ENCODE peak calls at places on chromosomes 2 and 18, in four cellular contexts. One of them, this sample, is unnamed. For H3K4me1, the result is how much of the 10 kb centered on the place peaks cover.

GRCh38 chr2:109162999-109163398 is 34.0 kb downstream of the SH3RF3 start:
- DNase-seq in SK-N-SH: no peak
- DNase-seq in IMR-90: no peak
- DNase-seq in adrenal gland: peak
- DNase-seq in this sample: peak

GRCh38 chr2:38037757-38038615 is 38.0 kb downstream of the CYP1B1 start:
- DNase-seq in SK-N-SH: no peak
- DNase-seq in IMR-90: peak
- DNase-seq in adrenal gland: peak
- DNase-seq in this sample: peak

GRCh38 chr2:25168256-25169072 is at the start of gene POMC:
- DNase-seq in SK-N-SH: peak
- DNase-seq in IMR-90: peak
- DNase-seq in adrenal gland: peak
- DNase-seq in this sample: peak

GRCh38 chr2:57407742-57408343 is 638.8 kb upstream of the VRK2 start:
- DNase-seq in SK-N-SH: no peak
- DNase-seq in IMR-90: no peak
- DNase-seq in adrenal gland: no peak
- DNase-seq in this sample: no peak

GRCh38 chr2:205024822-205025518 is 479.7 kb downstream of the PARD3B start:
- DNase-seq in SK-N-SH: peak
- DNase-seq in IMR-90: peak
- DNase-seq in adrenal gland: peak
- DNase-seq in this sample: peak

GRCh38 chr2:40751981-40752380 is 300.1 kb upstream of the SLC8A1 start:
- DNase-seq in SK-N-SH: no peak
- DNase-seq in IMR-90: peak
- DNase-seq in adrenal gland: no peak
- DNase-seq in this sample: no peak

GRCh38 chr18:21598726-21599584 is 1.5 kb downstream of the ESCO1 start:
- DNase-seq in SK-N-SH: no peak
- DNase-seq in IMR-90: no peak
- DNase-seq in adrenal gland: peak
- DNase-seq in this sample: no peak

GRCh38 chr2:223465793-223466192 is 136.4 kb downstream of the SCG2 start:
- DNase-seq in SK-N-SH: no peak
- DNase-seq in IMR-90: peak
- DNase-seq in adrenal gland: peak
- DNase-seq in this sample: peak

GRCh38 chr2:10412380-10412779 is 35.7 kb downstream of the ODC1 start:
- DNase-seq in SK-N-SH: peak
- DNase-seq in IMR-90: peak
- DNase-seq in adrenal gland: no peak
- DNase-seq in this sample: no peak

GRCh38 chr2:199798881-199799580 is 52.0 kb downstream of the FTCDNL1 start:
- DNase-seq in SK-N-SH: no peak
- DNase-seq in IMR-90: no peak
- DNase-seq in adrenal gland: peak
- DNase-seq in this sample: peak

GRCh38 chr2:54560146-54560881 is 104.2 kb downstream of the SPTBN1 start:
- DNase-seq in SK-N-SH: peak
- DNase-seq in IMR-90: peak
- DNase-seq in adrenal gland: peak
- DNase-seq in this sample: peak

GRCh38 chr2:68537872-68538271 is 70.5 kb downstream of the APLF start:
- DNase-seq in SK-N-SH: no peak
- DNase-seq in IMR-90: peak
- DNase-seq in adrenal gland: no peak
- DNase-seq in this sample: no peak

GRCh38 chr2:112465373-112465772 is 16.6 kb upstream of the TTL start:
- DNase-seq in SK-N-SH: peak
- DNase-seq in IMR-90: peak
- DNase-seq in adrenal gland: no peak
- DNase-seq in this sample: no peak

GRCh38 chr2:11270891-11271290 is 73.5 kb downstream of the ROCK2 start:
- DNase-seq in SK-N-SH: no peak
- DNase-seq in IMR-90: peak
- DNase-seq in adrenal gland: no peak
- DNase-seq in this sample: no peak

GRCh38 chr2:201520201-201520600 is 68.7 kb downstream of the STRADB start:
- DNase-seq in SK-N-SH: no peak
- DNase-seq in IMR-90: peak
- DNase-seq in adrenal gland: no peak
- DNase-seq in this sample: no peak

GRCh38 chr18:26386421-26386820 is 160.2 kb downstream of the TAF4B start:
- DNase-seq in SK-N-SH: no peak
- DNase-seq in IMR-90: no peak
- DNase-seq in adrenal gland: no peak
- DNase-seq in this sample: no peak

GRCh38 chr18:62957885-62958472 is 242.6 kb downstream of the PHLPP1 start:
- DNase-seq in SK-N-SH: no peak
- DNase-seq in IMR-90: peak
- DNase-seq in adrenal gland: peak
- DNase-seq in this sample: peak

GRCh38 chr2:87401726-87402345 is 346.1 kb upstream of the PLGLB2 start:
- DNase-seq in SK-N-SH: no peak
- DNase-seq in IMR-90: no peak
- DNase-seq in adrenal gland: no peak
- DNase-seq in this sample: no peak

GRCh38 chr18:13136056-13136688 is 82.4 kb upstream of the LDLRAD4 start:
- DNase-seq in SK-N-SH: no peak
- DNase-seq in IMR-90: no peak
- DNase-seq in adrenal gland: no peak
- DNase-seq in this sample: no peak

GRCh38 chr2:211611061-211611518 is 927.5 kb downstream of the ERBB4 start:
- DNase-seq in SK-N-SH: no peak
- DNase-seq in IMR-90: no peak
- DNase-seq in adrenal gland: no peak
- DNase-seq in this sample: no peak

GRCh38 chr2:223779877-223780276 is 57.5 kb downstream of the AP1S3 start:
- DNase-seq in SK-N-SH: peak
- DNase-seq in IMR-90: peak
- DNase-seq in adrenal gland: no peak
- DNase-seq in this sample: peak

GRCh38 chr2:241064008-241064801 is 37.9 kb downstream of the MTERF4 start:
- DNase-seq in SK-N-SH: peak
- DNase-seq in IMR-90: no peak
- DNase-seq in adrenal gland: peak
- DNase-seq in this sample: peak

GRCh38 chr2:241064802-241065354 is 37.2 kb downstream of the MTERF4 start:
- DNase-seq in SK-N-SH: no peak
- DNase-seq in IMR-90: no peak
- DNase-seq in adrenal gland: no peak
- DNase-seq in this sample: no peak

GRCh38 chr2:241066171-241066892 is 35.8 kb downstream of the MTERF4 start:
- DNase-seq in SK-N-SH: no peak
- DNase-seq in IMR-90: no peak
- DNase-seq in adrenal gland: no peak
- DNase-seq in this sample: no peak

GRCh38 chr2:241066893-241067341 is 35.2 kb downstream of the MTERF4 start:
- DNase-seq in SK-N-SH: peak
- DNase-seq in IMR-90: no peak
- DNase-seq in adrenal gland: no peak
- DNase-seq in this sample: no peak

DNA sequence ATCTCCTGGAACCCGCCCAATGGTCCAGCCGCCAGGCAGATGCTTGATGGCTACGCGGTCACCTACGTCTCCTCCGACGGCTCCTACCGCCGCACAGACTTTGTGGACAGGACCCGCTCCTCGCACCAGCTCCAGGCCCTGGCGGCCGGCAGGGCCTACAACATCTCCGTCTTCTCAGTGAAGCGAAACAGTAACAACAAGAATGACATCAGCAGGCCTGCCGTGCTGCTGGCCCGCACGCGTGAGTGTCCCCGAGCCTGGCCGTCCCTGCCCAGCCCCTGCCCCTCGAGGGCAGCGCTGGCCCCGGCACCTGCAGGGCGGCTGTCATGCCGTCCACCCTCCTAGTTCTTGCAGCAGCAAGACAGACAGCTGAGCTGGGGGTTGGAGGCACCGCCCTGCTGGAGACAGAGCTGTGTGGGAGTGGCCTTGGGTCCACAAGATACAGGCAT is 36.7 kb downstream of the MTERF4 start:
- DNase-seq in SK-N-SH: peak
- DNase-seq in IMR-90: no peak
- DNase-seq in adrenal gland: no peak
- DNase-seq in this sample: no peak
- H3K4me1 ChIP-seq in SK-N-SH: under half
- H3K4me1 ChIP-seq in IMR-90: under half
- H3K4me1 ChIP-seq in adrenal gland: under half
- H3K4me1 ChIP-seq in this sample: under half

GRCh38 chr2:160360089-160360757 is 133.4 kb downstream of the RBMS1 start:
- DNase-seq in SK-N-SH: no peak
- DNase-seq in IMR-90: no peak
- DNase-seq in adrenal gland: no peak
- DNase-seq in this sample: no peak
- H3K4me1 ChIP-seq in SK-N-SH: under half
- H3K4me1 ChIP-seq in IMR-90: under half
- H3K4me1 ChIP-seq in adrenal gland: under half
- H3K4me1 ChIP-seq in this sample: under half

GRCh38 chr2:216473187-216473586 is 25.5 kb upstream of the RPL37A start:
- DNase-seq in SK-N-SH: no peak
- DNase-seq in IMR-90: no peak
- DNase-seq in adrenal gland: no peak
- DNase-seq in this sample: no peak

GRCh38 chr2:216463148-216463547 is 35.5 kb upstream of the RPL37A start:
- DNase-seq in SK-N-SH: no peak
- DNase-seq in IMR-90: peak
- DNase-seq in adrenal gland: no peak
- DNase-seq in this sample: no peak

GRCh38 chr2:216464104-216464720 is 34.4 kb upstream of the RPL37A start:
- DNase-seq in SK-N-SH: peak
- DNase-seq in IMR-90: no peak
- DNase-seq in adrenal gland: no peak
- DNase-seq in this sample: no peak

GRCh38 chr2:216465580-216466197 is 33.0 kb upstream of the RPL37A start:
- DNase-seq in SK-N-SH: peak
- DNase-seq in IMR-90: no peak
- DNase-seq in adrenal gland: no peak
- DNase-seq in this sample: no peak

DNA sequence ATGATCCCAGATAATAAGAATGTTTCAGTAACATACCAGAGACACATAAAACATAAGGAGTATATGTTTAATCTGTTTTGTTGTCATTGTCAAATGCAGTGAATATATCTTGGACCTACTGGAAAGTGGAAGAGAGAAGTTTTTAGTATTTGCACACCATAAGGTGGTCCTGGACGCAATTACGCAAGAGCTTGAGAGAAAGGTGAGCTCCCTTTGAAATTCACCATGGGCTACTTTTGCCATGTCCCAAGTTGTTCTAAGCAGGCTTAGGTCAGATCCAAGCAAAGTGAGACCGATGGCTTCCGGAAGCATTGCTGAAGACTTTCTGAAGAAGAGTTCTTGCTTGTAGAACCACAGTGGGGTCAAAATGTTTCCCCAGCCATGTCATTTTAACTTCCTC is 30.8 kb upstream of the RPL37A start:
- DNase-seq in SK-N-SH: no peak
- DNase-seq in IMR-90: no peak
- DNase-seq in adrenal gland: no peak
- DNase-seq in this sample: no peak
- H3K4me1 ChIP-seq in SK-N-SH: under half
- H3K4me1 ChIP-seq in IMR-90: under half
- H3K4me1 ChIP-seq in adrenal gland: under half
- H3K4me1 ChIP-seq in this sample: under half

DNA sequence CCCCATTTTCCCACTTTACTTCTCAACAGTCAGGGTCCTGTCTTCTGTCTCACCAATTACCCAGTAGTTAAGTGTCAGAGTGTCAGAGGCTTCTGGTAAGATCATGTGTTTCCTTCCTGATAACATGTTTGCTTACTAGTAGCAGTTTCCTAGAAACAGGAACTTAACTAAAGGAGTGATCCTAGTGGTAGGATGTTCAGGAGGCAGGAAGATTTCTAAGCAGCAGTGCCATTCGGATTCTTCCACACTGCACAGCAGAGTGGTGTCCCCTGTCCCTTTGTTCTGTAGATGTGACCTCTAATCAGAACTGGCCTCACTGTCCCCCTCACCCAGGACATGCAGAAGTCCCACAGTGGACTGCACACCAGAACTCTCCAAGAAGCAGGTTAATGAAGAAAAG is 221.8 kb upstream of the OSR1 start:
- DNase-seq in SK-N-SH: no peak
- DNase-seq in IMR-90: no peak
- DNase-seq in adrenal gland: no peak
- DNase-seq in this sample: no peak
- H3K4me1 ChIP-seq in SK-N-SH: under half
- H3K4me1 ChIP-seq in IMR-90: under half
- H3K4me1 ChIP-seq in adrenal gland: under half
- H3K4me1 ChIP-seq in this sample: under half

DNA sequence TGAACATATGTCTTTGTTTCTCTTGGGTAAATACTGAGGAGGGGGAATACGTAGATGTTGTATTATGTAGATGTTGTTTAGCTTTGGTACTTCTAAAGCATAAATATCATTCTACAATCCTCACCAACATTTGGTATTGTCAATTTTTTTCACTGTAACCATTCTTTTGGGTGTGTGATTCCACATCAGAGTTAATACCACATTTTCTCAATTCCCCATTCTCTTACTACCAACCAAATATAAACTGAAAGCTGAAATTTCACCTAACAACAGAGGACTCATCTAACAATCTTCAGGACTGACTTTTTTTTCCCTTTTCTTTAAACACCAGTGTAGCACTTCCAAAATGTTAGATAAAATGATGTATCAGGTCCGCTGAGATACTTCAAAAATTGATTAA is 120.7 kb upstream of the RIOK3 start:
- DNase-seq in SK-N-SH: no peak
- DNase-seq in IMR-90: no peak
- DNase-seq in adrenal gland: no peak
- DNase-seq in this sample: no peak
- H3K4me1 ChIP-seq in SK-N-SH: under half
- H3K4me1 ChIP-seq in IMR-90: under half
- H3K4me1 ChIP-seq in adrenal gland: under half
- H3K4me1 ChIP-seq in this sample: under half

This sample was measured in body of pancreas.